ENCODE peak calls at places on chromosomes 6 and 20, in six cellular contexts. One of them, this sample, is unnamed.
A peak's percentile ranks its signal among the peaks of the same experiment; 100 is the strongest.

GRCh38 chr6:104095661-104096416 is 763.9 kb downstream of the HACE1 start:
- DNase-seq in foreskin fibroblast: no peak
- DNase-seq in right cardiac atrium: no peak
- DNase-seq in stimulated activated CD8-positive, alpha-beta memory T cell treated with anti-CD3 and anti-CD28 coated beads, Interleukin-15, amount 100 ng/mL, for 4 hours: no peak
- DNase-seq in psoas muscle: no peak
- DNase-seq in mesendoderm: no peak
- DNase-seq in this sample: no peak

GRCh38 chr6:70739534-70739933 is 71.9 kb downstream of the SMAP1 start:
- DNase-seq in foreskin fibroblast: no peak
- DNase-seq in right cardiac atrium: no peak
- DNase-seq in stimulated activated CD8-positive, alpha-beta memory T cell treated with anti-CD3 and anti-CD28 coated beads, Interleukin-15, amount 100 ng/mL, for 4 hours: no peak
- DNase-seq in psoas muscle: no peak
- DNase-seq in mesendoderm: no peak
- DNase-seq in this sample: no peak

GRCh38 chr6:43636312-43636667 is 650 bp downstream of the MAD2L1BP start:
- DNase-seq in foreskin fibroblast: no peak
- DNase-seq in right cardiac atrium: no peak
- DNase-seq in stimulated activated CD8-positive, alpha-beta memory T cell treated with anti-CD3 and anti-CD28 coated beads, Interleukin-15, amount 100 ng/mL, for 4 hours: no peak
- DNase-seq in psoas muscle: no peak
- DNase-seq in mesendoderm: no peak
- DNase-seq in this sample: no peak

GRCh38 chr20:46160661-46161060 is 42.5 kb downstream of the CD40 start:
- DNase-seq in foreskin fibroblast: no peak
- DNase-seq in right cardiac atrium: no peak
- DNase-seq in stimulated activated CD8-positive, alpha-beta memory T cell treated with anti-CD3 and anti-CD28 coated beads, Interleukin-15, amount 100 ng/mL, for 4 hours: no peak
- DNase-seq in psoas muscle: no peak
- DNase-seq in mesendoderm: no peak
- DNase-seq in this sample: no peak

GRCh38 chr6:157649311-157650260 is 173.5 kb upstream of the SNX9 start:
- DNase-seq in foreskin fibroblast: no peak
- DNase-seq in right cardiac atrium: peak; percentile 74
- DNase-seq in stimulated activated CD8-positive, alpha-beta memory T cell treated with anti-CD3 and anti-CD28 coated beads, Interleukin-15, amount 100 ng/mL, for 4 hours: no peak
- DNase-seq in psoas muscle: no peak
- DNase-seq in mesendoderm: no peak
- DNase-seq in this sample: no peak

GRCh38 chr6:95383878-95384277 is 193.5 kb upstream of the MANEA start:
- DNase-seq in foreskin fibroblast: no peak
- DNase-seq in right cardiac atrium: no peak
- DNase-seq in stimulated activated CD8-positive, alpha-beta memory T cell treated with anti-CD3 and anti-CD28 coated beads, Interleukin-15, amount 100 ng/mL, for 4 hours: no peak
- DNase-seq in psoas muscle: no peak
- DNase-seq in mesendoderm: no peak
- DNase-seq in this sample: no peak

GRCh38 chr20:20741067-20742045 is 28.9 kb upstream of the RALGAPA2 start:
- DNase-seq in foreskin fibroblast: no peak
- DNase-seq in right cardiac atrium: peak; percentile 55
- DNase-seq in stimulated activated CD8-positive, alpha-beta memory T cell treated with anti-CD3 and anti-CD28 coated beads, Interleukin-15, amount 100 ng/mL, for 4 hours: no peak
- DNase-seq in psoas muscle: no peak
- DNase-seq in mesendoderm: no peak
- DNase-seq in this sample: no peak

GRCh38 chr6:159376443-159377182 is 207.4 kb downstream of the FNDC1 start:
- DNase-seq in foreskin fibroblast: no peak
- DNase-seq in right cardiac atrium: no peak
- DNase-seq in stimulated activated CD8-positive, alpha-beta memory T cell treated with anti-CD3 and anti-CD28 coated beads, Interleukin-15, amount 100 ng/mL, for 4 hours: no peak
- DNase-seq in psoas muscle: no peak
- DNase-seq in mesendoderm: no peak
- DNase-seq in this sample: no peak

GRCh38 chr6:34233867-34234266 is 2.8 kb upstream of the HMGA1 start:
- DNase-seq in foreskin fibroblast: no peak
- DNase-seq in right cardiac atrium: no peak
- DNase-seq in stimulated activated CD8-positive, alpha-beta memory T cell treated with anti-CD3 and anti-CD28 coated beads, Interleukin-15, amount 100 ng/mL, for 4 hours: no peak
- DNase-seq in psoas muscle: peak; percentile 37
- DNase-seq in mesendoderm: no peak
- DNase-seq in this sample: no peak

GRCh38 chr6:142294681-142295080 is 7.1 kb upstream of the ADGRG6 start:
- DNase-seq in foreskin fibroblast: no peak
- DNase-seq in right cardiac atrium: no peak
- DNase-seq in stimulated activated CD8-positive, alpha-beta memory T cell treated with anti-CD3 and anti-CD28 coated beads, Interleukin-15, amount 100 ng/mL, for 4 hours: no peak
- DNase-seq in psoas muscle: no peak
- DNase-seq in mesendoderm: no peak
- DNase-seq in this sample: no peak

GRCh38 chr6:48736486-48737206 is 625.6 kb upstream of the PTCHD4 start:
- DNase-seq in foreskin fibroblast: peak; percentile 40
- DNase-seq in right cardiac atrium: no peak
- DNase-seq in stimulated activated CD8-positive, alpha-beta memory T cell treated with anti-CD3 and anti-CD28 coated beads, Interleukin-15, amount 100 ng/mL, for 4 hours: no peak
- DNase-seq in psoas muscle: no peak
- DNase-seq in mesendoderm: no peak
- DNase-seq in this sample: no peak

GRCh38 chr6:132590362-132590761 is 821 bp upstream of the TAAR5 start:
- DNase-seq in foreskin fibroblast: no peak
- DNase-seq in right cardiac atrium: no peak
- DNase-seq in stimulated activated CD8-positive, alpha-beta memory T cell treated with anti-CD3 and anti-CD28 coated beads, Interleukin-15, amount 100 ng/mL, for 4 hours: no peak
- DNase-seq in psoas muscle: no peak
- DNase-seq in mesendoderm: no peak
- DNase-seq in this sample: no peak

GRCh38 chr20:51767867-51768758 is at the start of gene ATP9A:
- DNase-seq in foreskin fibroblast: no peak
- DNase-seq in right cardiac atrium: peak; percentile 81
- DNase-seq in stimulated activated CD8-positive, alpha-beta memory T cell treated with anti-CD3 and anti-CD28 coated beads, Interleukin-15, amount 100 ng/mL, for 4 hours: no peak
- DNase-seq in psoas muscle: peak; percentile 51
- DNase-seq in mesendoderm: peak; percentile 30
- DNase-seq in this sample: peak; percentile 21

GRCh38 chr6:14877758-14878157 is 368.1 kb upstream of the JARID2 start:
- DNase-seq in foreskin fibroblast: no peak
- DNase-seq in right cardiac atrium: no peak
- DNase-seq in stimulated activated CD8-positive, alpha-beta memory T cell treated with anti-CD3 and anti-CD28 coated beads, Interleukin-15, amount 100 ng/mL, for 4 hours: no peak
- DNase-seq in psoas muscle: no peak
- DNase-seq in mesendoderm: no peak
- DNase-seq in this sample: no peak

GRCh38 chr6:62446647-62447316 is 160.8 kb upstream of the KHDRBS2 start:
- DNase-seq in foreskin fibroblast: no peak
- DNase-seq in right cardiac atrium: no peak
- DNase-seq in stimulated activated CD8-positive, alpha-beta memory T cell treated with anti-CD3 and anti-CD28 coated beads, Interleukin-15, amount 100 ng/mL, for 4 hours: no peak
- DNase-seq in psoas muscle: no peak
- DNase-seq in mesendoderm: no peak
- DNase-seq in this sample: no peak

GRCh38 chr6:5996701-5997419 is 9.9 kb downstream of the NRN1 start:
- DNase-seq in foreskin fibroblast: no peak
- DNase-seq in right cardiac atrium: peak; percentile 59
- DNase-seq in stimulated activated CD8-positive, alpha-beta memory T cell treated with anti-CD3 and anti-CD28 coated beads, Interleukin-15, amount 100 ng/mL, for 4 hours: no peak
- DNase-seq in psoas muscle: no peak
- DNase-seq in mesendoderm: peak; percentile 28
- DNase-seq in this sample: no peak

GRCh38 chr6:150799276-150799805 is 66.2 kb upstream of the MTHFD1L start:
- DNase-seq in foreskin fibroblast: no peak
- DNase-seq in right cardiac atrium: no peak
- DNase-seq in stimulated activated CD8-positive, alpha-beta memory T cell treated with anti-CD3 and anti-CD28 coated beads, Interleukin-15, amount 100 ng/mL, for 4 hours: no peak
- DNase-seq in psoas muscle: no peak
- DNase-seq in mesendoderm: no peak
- DNase-seq in this sample: no peak

GRCh38 chr20:11810316-11811130 is 107.2 kb upstream of the BTBD3 start:
- DNase-seq in foreskin fibroblast: peak; percentile 56
- DNase-seq in right cardiac atrium: no peak
- DNase-seq in stimulated activated CD8-positive, alpha-beta memory T cell treated with anti-CD3 and anti-CD28 coated beads, Interleukin-15, amount 100 ng/mL, for 4 hours: no peak
- DNase-seq in psoas muscle: no peak
- DNase-seq in mesendoderm: no peak
- DNase-seq in this sample: no peak

GRCh38 chr6:134317471-134318131 is at the start of gene SGK1:
- DNase-seq in foreskin fibroblast: no peak
- DNase-seq in right cardiac atrium: peak; percentile 55
- DNase-seq in stimulated activated CD8-positive, alpha-beta memory T cell treated with anti-CD3 and anti-CD28 coated beads, Interleukin-15, amount 100 ng/mL, for 4 hours: no peak
- DNase-seq in psoas muscle: no peak
- DNase-seq in mesendoderm: peak; percentile 62
- DNase-seq in this sample: peak; percentile 67

GRCh38 chr6:82176616-82177015 is 70.9 kb downstream of the IBTK start:
- DNase-seq in foreskin fibroblast: no peak
- DNase-seq in right cardiac atrium: no peak
- DNase-seq in stimulated activated CD8-positive, alpha-beta memory T cell treated with anti-CD3 and anti-CD28 coated beads, Interleukin-15, amount 100 ng/mL, for 4 hours: no peak
- DNase-seq in psoas muscle: no peak
- DNase-seq in mesendoderm: no peak
- DNase-seq in this sample: no peak

GRCh38 chr6:125183391-125183790 is 29.8 kb downstream of the TPD52L1 start:
- DNase-seq in foreskin fibroblast: no peak
- DNase-seq in right cardiac atrium: no peak
- DNase-seq in stimulated activated CD8-positive, alpha-beta memory T cell treated with anti-CD3 and anti-CD28 coated beads, Interleukin-15, amount 100 ng/mL, for 4 hours: no peak
- DNase-seq in psoas muscle: no peak
- DNase-seq in mesendoderm: no peak
- DNase-seq in this sample: no peak

GRCh38 chr6:134267917-134268361 is 50.0 kb downstream of the SGK1 start:
- DNase-seq in foreskin fibroblast: no peak
- DNase-seq in right cardiac atrium: peak; percentile 25
- DNase-seq in stimulated activated CD8-positive, alpha-beta memory T cell treated with anti-CD3 and anti-CD28 coated beads, Interleukin-15, amount 100 ng/mL, for 4 hours: no peak
- DNase-seq in psoas muscle: no peak
- DNase-seq in mesendoderm: peak; percentile 60
- DNase-seq in this sample: peak; percentile 87

GRCh38 chr6:35140991-35141720 is at the start of gene TCP11:
- DNase-seq in foreskin fibroblast: no peak
- DNase-seq in right cardiac atrium: peak; percentile 76
- DNase-seq in stimulated activated CD8-positive, alpha-beta memory T cell treated with anti-CD3 and anti-CD28 coated beads, Interleukin-15, amount 100 ng/mL, for 4 hours: no peak
- DNase-seq in psoas muscle: peak; percentile 69
- DNase-seq in mesendoderm: peak; percentile 56
- DNase-seq in this sample: peak; percentile 60

GRCh38 chr6:125700591-125701353 is 48.7 kb upstream of the HEY2 start:
- DNase-seq in foreskin fibroblast: no peak
- DNase-seq in right cardiac atrium: no peak
- DNase-seq in stimulated activated CD8-positive, alpha-beta memory T cell treated with anti-CD3 and anti-CD28 coated beads, Interleukin-15, amount 100 ng/mL, for 4 hours: no peak
- DNase-seq in psoas muscle: no peak
- DNase-seq in mesendoderm: peak; percentile 66
- DNase-seq in this sample: peak; percentile 55

GRCh38 chr20:46709459-46710148 is at the start of gene SLC2A10:
- DNase-seq in foreskin fibroblast: peak; percentile 62
- DNase-seq in right cardiac atrium: peak; percentile 90
- DNase-seq in stimulated activated CD8-positive, alpha-beta memory T cell treated with anti-CD3 and anti-CD28 coated beads, Interleukin-15, amount 100 ng/mL, for 4 hours: no peak
- DNase-seq in psoas muscle: peak; percentile 74
- DNase-seq in mesendoderm: peak; percentile 69
- DNase-seq in this sample: peak; percentile 59

This sample was measured in ELF-1.